ENCODE peak calls at places on chromosomes 1 and 21, in four cellular contexts. One of them, this sample, is unnamed.
A peak's percentile ranks its signal among the peaks of the same experiment; 100 is the strongest.

GRCh38 chr1:206898089-206898908 is 1.1 kb downstream of the IL24 start:
- DNase-seq in PC-3: peak; percentile 89
- DNase-seq in hepatocyte: no peak
- DNase-seq in neuronal stem cell: no peak
- DNase-seq in this sample: peak; percentile 47

GRCh38 chr1:229102741-229103480 is 168.0 kb upstream of the RAB4A start:
- DNase-seq in PC-3: no peak
- DNase-seq in neuronal stem cell: no peak
- DNase-seq in hepatocyte: no peak
- DNase-seq in this sample: no peak

GRCh38 chr1:919271-919872 is 4.4 kb upstream of the SAMD11 start:
- DNase-seq in hepatocyte: no peak
- DNase-seq in neuronal stem cell: no peak
- DNase-seq in PC-3: no peak
- DNase-seq in this sample: no peak

GRCh38 chr1:155893389-155894142 is 17.6 kb downstream of the RIT1 start:
- DNase-seq in hepatocyte: peak; percentile 52
- DNase-seq in neuronal stem cell: no peak
- DNase-seq in PC-3: peak; percentile 97
- DNase-seq in this sample: peak; percentile 44

GRCh38 chr1:15765495-15766194 is 7.0 kb downstream of the FBLIM1 start:
- DNase-seq in PC-3: peak; percentile 95
- DNase-seq in neuronal stem cell: no peak
- DNase-seq in hepatocyte: peak; percentile 60
- DNase-seq in this sample: no peak

GRCh38 chr1:221069178-221069903 is 190.1 kb downstream of the HLX start:
- DNase-seq in PC-3: no peak
- DNase-seq in hepatocyte: no peak
- DNase-seq in neuronal stem cell: no peak
- DNase-seq in this sample: no peak

GRCh38 chr1:69919922-69920273 is 285.5 kb downstream of the LRRC40 start:
- DNase-seq in PC-3: no peak
- DNase-seq in neuronal stem cell: no peak
- DNase-seq in hepatocyte: no peak
- DNase-seq in this sample: no peak

GRCh38 chr1:95863086-95863485 is 629.1 kb downstream of the RWDD3 start:
- DNase-seq in hepatocyte: no peak
- DNase-seq in neuronal stem cell: no peak
- DNase-seq in PC-3: no peak
- DNase-seq in this sample: no peak

GRCh38 chr1:213820362-213821149 is 167.2 kb upstream of the PROX1 start:
- DNase-seq in neuronal stem cell: no peak
- DNase-seq in hepatocyte: peak; percentile 28
- DNase-seq in PC-3: no peak
- DNase-seq in this sample: no peak

GRCh38 chr1:110535985-110536384 is 17.0 kb upstream of the KCNA10 start:
- DNase-seq in neuronal stem cell: no peak
- DNase-seq in hepatocyte: no peak
- DNase-seq in PC-3: no peak
- DNase-seq in this sample: no peak

GRCh38 chr1:225655509-225656258 is 2.8 kb upstream of the ENAH start:
- DNase-seq in PC-3: peak; percentile 96
- DNase-seq in neuronal stem cell: no peak
- DNase-seq in hepatocyte: peak; percentile 79
- DNase-seq in this sample: peak; percentile 93

GRCh38 chr1:174324939-174325338 is 122.8 kb upstream of the GPR52 start:
- DNase-seq in PC-3: no peak
- DNase-seq in neuronal stem cell: no peak
- DNase-seq in hepatocyte: no peak
- DNase-seq in this sample: no peak

GRCh38 chr1:51926171-51926812 is 47.8 kb upstream of the NRDC start:
- DNase-seq in neuronal stem cell: peak; percentile 20
- DNase-seq in PC-3: peak; percentile 62
- DNase-seq in hepatocyte: no peak
- DNase-seq in this sample: peak; percentile 5

GRCh38 chr1:81525085-81525484 is 275.6 kb upstream of the ADGRL2 start:
- DNase-seq in neuronal stem cell: no peak
- DNase-seq in hepatocyte: no peak
- DNase-seq in PC-3: no peak
- DNase-seq in this sample: no peak

GRCh38 chr1:32861904-32862698 is 8.6 kb downstream of the FNDC5 start:
- DNase-seq in neuronal stem cell: no peak
- DNase-seq in hepatocyte: no peak
- DNase-seq in PC-3: no peak
- DNase-seq in this sample: no peak

GRCh38 chr1:51734899-51735745 is 118.2 kb downstream of the OSBPL9 start:
- DNase-seq in neuronal stem cell: no peak
- DNase-seq in hepatocyte: peak; percentile 12
- DNase-seq in PC-3: no peak
- DNase-seq in this sample: no peak

GRCh38 chr1:11984559-11984958 is 4.3 kb downstream of the MFN2 start:
- DNase-seq in hepatocyte: peak; percentile 65
- DNase-seq in PC-3: no peak
- DNase-seq in neuronal stem cell: no peak
- DNase-seq in this sample: no peak

GRCh38 chr1:106678661-106679060 is 377.8 kb upstream of the PRMT6 start:
- DNase-seq in PC-3: peak; percentile 88
- DNase-seq in neuronal stem cell: no peak
- DNase-seq in hepatocyte: no peak
- DNase-seq in this sample: no peak

GRCh38 chr21:35587841-35588390 is 472.4 kb downstream of the SETD4 start:
- DNase-seq in hepatocyte: no peak
- DNase-seq in PC-3: no peak
- DNase-seq in neuronal stem cell: no peak
- DNase-seq in this sample: no peak

GRCh38 chr1:210558302-210558701 is 229.6 kb downstream of the HHAT start:
- DNase-seq in hepatocyte: peak; percentile 40
- DNase-seq in neuronal stem cell: no peak
- DNase-seq in PC-3: no peak
- DNase-seq in this sample: no peak

GRCh38 chr1:39988618-39989343 is 33.8 kb downstream of the MFSD2A start:
- DNase-seq in neuronal stem cell: no peak
- DNase-seq in hepatocyte: no peak
- DNase-seq in PC-3: peak; percentile 82
- DNase-seq in this sample: peak; percentile 91

GRCh38 chr1:24216730-24217129 is 29.6 kb upstream of the IFNLR1 start:
- DNase-seq in neuronal stem cell: no peak
- DNase-seq in PC-3: no peak
- DNase-seq in hepatocyte: no peak
- DNase-seq in this sample: no peak

GRCh38 chr1:243233908-243234307 is 21.2 kb downstream of the CEP170 start:
- DNase-seq in hepatocyte: no peak
- DNase-seq in neuronal stem cell: no peak
- DNase-seq in PC-3: no peak
- DNase-seq in this sample: no peak

GRCh38 chr1:115656461-115657077 is 14.8 kb downstream of the VANGL1 start:
- DNase-seq in hepatocyte: no peak
- DNase-seq in PC-3: no peak
- DNase-seq in neuronal stem cell: no peak
- DNase-seq in this sample: no peak

GRCh38 chr1:2073382-2074230 is 23.4 kb downstream of the PRKCZ start:
- DNase-seq in hepatocyte: no peak
- DNase-seq in neuronal stem cell: peak; percentile 59
- DNase-seq in PC-3: no peak
- DNase-seq in this sample: no peak

GRCh38 chr1:166164995-166165660 is 1.7 kb downstream of the FAM78B start:
- DNase-seq in neuronal stem cell: peak; percentile 71
- DNase-seq in hepatocyte: peak; percentile 73
- DNase-seq in PC-3: no peak
- DNase-seq in this sample: no peak

DNA sequence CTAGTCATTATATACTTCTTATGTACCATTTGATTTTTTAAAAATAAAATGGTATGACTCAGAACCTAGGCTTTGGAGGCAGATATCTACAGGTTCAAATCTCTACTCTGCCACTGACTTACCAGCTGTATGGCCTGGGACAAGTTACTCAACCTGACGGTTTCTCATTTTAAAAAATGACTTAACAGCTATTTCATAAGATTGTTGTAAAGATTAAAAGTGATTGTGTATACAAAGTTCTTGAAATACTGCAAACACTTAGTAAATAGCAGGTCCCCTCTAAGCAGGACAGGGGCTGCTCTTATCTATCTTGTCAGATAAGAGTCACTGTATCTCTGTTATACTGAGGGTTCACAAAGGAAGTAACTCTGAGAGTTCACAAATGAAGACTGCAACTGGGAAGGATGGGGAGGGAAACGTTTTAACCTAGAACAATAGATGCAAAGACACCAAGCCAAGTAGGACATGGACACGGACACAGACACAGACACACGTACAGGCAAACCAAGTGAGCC is 2.6 kb downstream of the BCAR3 start:
- DNase-seq in hepatocyte: no peak
- DNase-seq in PC-3: no peak
- DNase-seq in neuronal stem cell: no peak
- DNase-seq in this sample: no peak
- H3K4me3 ChIP-seq in hepatocyte: no peak overlapping the region
- H3K4me3 ChIP-seq in PC-3: peak overlapping the region; percentile 95
- H3K4me3 ChIP-seq in neuronal stem cell: no peak overlapping the region
- H3K4me3 ChIP-seq in this sample: peak overlapping the region; percentile 80

GRCh38 chr1:176208034-176208433 is 948 bp upstream of the COP1 start:
- DNase-seq in neuronal stem cell: no peak
- DNase-seq in PC-3: no peak
- DNase-seq in hepatocyte: no peak
- DNase-seq in this sample: no peak
- H2AFZ ChIP-seq in neuronal stem cell: peak overlapping the region; percentile 95
- H2AFZ ChIP-seq in PC-3: peak overlapping the region; percentile 93
- H2AFZ ChIP-seq in hepatocyte: peak overlapping the region; percentile 57
- H2AFZ ChIP-seq in this sample: peak overlapping the region; percentile 82

GRCh38 chr21:40924641-40925040 is 77.7 kb upstream of the DSCAM start:
- DNase-seq in PC-3: no peak
- DNase-seq in hepatocyte: no peak
- DNase-seq in neuronal stem cell: no peak
- DNase-seq in this sample: no peak

GRCh38 chr21:40925481-40925880 is 78.5 kb upstream of the DSCAM start:
- DNase-seq in hepatocyte: no peak
- DNase-seq in neuronal stem cell: no peak
- DNase-seq in PC-3: no peak
- DNase-seq in this sample: no peak

GRCh38 chr21:40923914-40924313 is 77.0 kb upstream of the DSCAM start:
- DNase-seq in neuronal stem cell: no peak
- DNase-seq in hepatocyte: no peak
- DNase-seq in PC-3: no peak
- DNase-seq in this sample: no peak

GRCh38 chr21:40926238-40926637 is 79.3 kb upstream of the DSCAM start:
- DNase-seq in PC-3: no peak
- DNase-seq in hepatocyte: no peak
- DNase-seq in neuronal stem cell: no peak
- DNase-seq in this sample: no peak

GRCh38 chr21:40923361-40923760 is 76.4 kb upstream of the DSCAM start:
- DNase-seq in PC-3: no peak
- DNase-seq in hepatocyte: no peak
- DNase-seq in neuronal stem cell: no peak
- DNase-seq in this sample: no peak
- H3K4me2 ChIP-seq in PC-3: no peak overlapping the region
- H3K4me2 ChIP-seq in hepatocyte: no peak overlapping the region
- H3K4me2 ChIP-seq in neuronal stem cell: no peak overlapping the region
- H3K4me2 ChIP-seq in this sample: no peak overlapping the region

GRCh38 chr1:22453181-22453580 is 1.5 kb downstream of the ZBTB40 start:
- DNase-seq in neuronal stem cell: no peak
- DNase-seq in PC-3: no peak
- DNase-seq in hepatocyte: no peak
- DNase-seq in this sample: no peak
- H3K4me3 ChIP-seq in neuronal stem cell: no peak overlapping the region
- H3K4me3 ChIP-seq in PC-3: peak overlapping the region; percentile 85
- H3K4me3 ChIP-seq in hepatocyte: peak overlapping the region; percentile 76
- H3K4me3 ChIP-seq in this sample: peak overlapping the region; percentile 68

DNA sequence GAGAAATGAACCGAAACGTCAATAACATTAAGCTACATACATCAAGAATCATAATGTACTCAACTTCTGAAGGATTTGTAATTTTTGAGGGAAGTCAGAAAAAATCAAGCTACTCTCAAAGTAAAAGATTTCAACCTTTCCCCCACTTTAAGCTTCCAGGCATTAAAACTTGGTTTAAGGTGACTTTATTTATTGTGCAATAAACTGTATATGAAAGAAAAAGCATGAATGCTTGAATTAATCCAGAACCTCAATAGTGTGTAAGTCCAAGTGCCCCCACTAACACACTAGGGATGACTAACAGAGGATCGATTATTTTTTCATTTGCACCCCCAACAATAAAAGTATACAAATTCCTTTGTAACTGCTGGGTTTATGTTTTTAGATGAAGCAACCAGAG is 10.9 kb downstream of the GART start:
- DNase-seq in neuronal stem cell: no peak
- DNase-seq in PC-3: no peak
- DNase-seq in hepatocyte: no peak
- DNase-seq in this sample: no peak
- H2AFZ ChIP-seq in neuronal stem cell: no peak overlapping the region
- H2AFZ ChIP-seq in PC-3: no peak overlapping the region
- H2AFZ ChIP-seq in hepatocyte: no peak overlapping the region
- H2AFZ ChIP-seq in this sample: no peak overlapping the region